ENCODE peak calls at places on chromosomes 4 and X, in five cellular contexts. R, S, F, X and U are unnamed samples.

GRCh38 chrX:100410901-100411801 is 1.1 kb upstream of the PCDH19 start:
- DNase-seq in R (no peak), S (no peak), F (no peak), X (no peak), U (no peak)

GRCh38 chr4:22268350-22269025 is 247.4 kb downstream of the ADGRA3 start:
- DNase-seq in R (no peak), S (no peak), F (peak), X (no peak), U (no peak)

GRCh38 chr4:156638332-156638731 is 333.3 kb downstream of the PDGFC start:
- DNase-seq in R (no peak), S (no peak), F (no peak), X (no peak), U (no peak)

GRCh38 chrX:16143968-16144367 is 20.6 kb downstream of the GRPR start:
- DNase-seq in R (no peak), S (no peak), F (no peak), X (no peak), U (no peak)

GRCh38 chr4:42331914-42332368 is 65.3 kb upstream of the SHISA3 start:
- DNase-seq in R (no peak), S (no peak), F (peak), X (no peak), U (no peak)

GRCh38 chr4:498328-498919 is 532 bp downstream of the ZNF721 start:
- DNase-seq in R (no peak), S (peak), F (no peak), X (no peak), U (no peak)

GRCh38 chrX:154818916-154819770 is 13.9 kb upstream of the MPP1 start:
- DNase-seq in R (no peak), S (no peak), F (no peak), X (no peak), U (no peak)

GRCh38 chr4:55028196-55028595 is 97.2 kb downstream of the KDR start:
- DNase-seq in R (no peak), S (no peak), F (no peak), X (no peak), U (no peak)

GRCh38 chr4:119139316-119139715 is 3.7 kb downstream of the MYOZ2 start:
- DNase-seq in R (no peak), S (no peak), F (no peak), X (no peak), U (no peak)

GRCh38 chrX:119482497-119483480 is 14.5 kb downstream of the SLC25A5 start:
- DNase-seq in R (peak), S (peak), F (peak), X (no peak), U (peak)

GRCh38 chr4:95835672-95836071 is 4.2 kb upstream of the PDHA2 start:
- DNase-seq in R (no peak), S (no peak), F (no peak), X (peak), U (no peak)

GRCh38 chrX:131910565-131910964 is 112.5 kb upstream of the STK26 start:
- DNase-seq in R (no peak), S (no peak), F (no peak), X (no peak), U (no peak)

GRCh38 chr4:76640252-76640925 is 205.4 kb downstream of the SHROOM3 start:
- DNase-seq in R (no peak), S (no peak), F (no peak), X (no peak), U (no peak)

GRCh38 chr4:121789960-121790829 is 10.9 kb upstream of the EXOSC9 start:
- DNase-seq in R (no peak), S (no peak), F (no peak), X (no peak), U (no peak)

GRCh38 chr4:7434766-7435150 is at the start of gene PSAPL1:
- DNase-seq in R (no peak), S (no peak), F (no peak), X (no peak), U (no peak)